ENCODE peak calls at places on chromosomes 11 and 22, in five cellular contexts. O is activated CD4-positive, CD25-positive, alpha-beta regulatory T cell; X is OCI-LY7; E is GM10248; D is activated naive CD8-positive, alpha-beta T cell treated with anti-CD3 and anti-CD28 coated beads for 36 hours. U is an unnamed sample.

GRCh38 chr11:70650075-70650909 is 252.0 kb downstream of the CTTN start:
- DNase-seq in X (peak), O (no peak), D (peak), E (peak), U (peak)

GRCh38 chr11:46001427-46002049 is 79.1 kb downstream of the LARGE2 start:
- DNase-seq in O (no peak), D (no peak), X (no peak), E (no peak), U (no peak)

GRCh38 chr11:2520736-2521035 is 75.9 kb downstream of the KCNQ1 start:
- DNase-seq in E (no peak), D (no peak), X (no peak), O (no peak), U (no peak)

GRCh38 chr22:48658871-48659270 is 1168.8 kb downstream of the BRD1 start:
- DNase-seq in X (no peak), O (no peak), D (no peak), E (no peak), U (no peak)

GRCh38 chr22:29041408-29041807 is 20.2 kb downstream of the C22orf31 start:
- DNase-seq in E (no peak), O (no peak), D (no peak), X (no peak), U (no peak)

GRCh38 chr11:30131535-30131934 is 99.3 kb upstream of the FSHB start:
- DNase-seq in O (no peak), D (no peak), E (no peak), X (no peak), U (no peak)

GRCh38 chr11:10807629-10808552 is 835 bp downstream of the EIF4G2 start:
- DNase-seq in D (peak), E (peak), X (peak), O (peak), U (peak)

GRCh38 chr22:17638182-17638431 is 450 bp upstream of the BCL2L13 start:
- DNase-seq in E (no peak), X (peak), O (no peak), D (no peak), U (no peak)

GRCh38 chr11:66457826-66458225 is 8.9 kb upstream of the PELI3 start:
- DNase-seq in X (peak), E (no peak), D (no peak), O (no peak), U (no peak)

GRCh38 chr22:48923165-48923875 is 904.4 kb downstream of the BRD1 start:
- DNase-seq in O (no peak), D (no peak), X (no peak), E (no peak), U (no peak)

GRCh38 chr11:64100345-64100744 is 64.6 kb downstream of the FLRT1 start:
- DNase-seq in D (no peak), E (peak), X (peak), O (no peak), U (no peak)

GRCh38 chr22:29156507-29156906 is 49.2 kb upstream of the EMID1 start:
- DNase-seq in E (peak), D (no peak), X (no peak), O (no peak), U (no peak)

GRCh38 chr11:96130061-96130460 is 206.2 kb upstream of the MTMR2 start:
- DNase-seq in E (no peak), D (no peak), X (no peak), O (no peak), U (no peak)

GRCh38 chr22:36822581-36822980 is 5.7 kb upstream of the PVALB start:
- DNase-seq in O (no peak), D (no peak), E (no peak), X (no peak), U (no peak)

GRCh38 chr11:73680687-73681086 is 34.3 kb downstream of the PLEKHB1 start:
- DNase-seq in E (no peak), O (no peak), D (no peak), X (no peak), U (no peak)

GRCh38 chr11:9158898-9159391 is 67.5 kb upstream of the SCUBE2 start:
- DNase-seq in O (no peak), D (no peak), E (no peak), X (no peak), U (no peak)

GRCh38 chr22:36443198-36443770 is 38.2 kb downstream of the TXN2 start:
- DNase-seq in X (peak), E (no peak), D (no peak), O (no peak), U (no peak)

GRCh38 chr11:2530131-2530854 is 85.5 kb downstream of the KCNQ1 start:
- DNase-seq in X (no peak), O (no peak), E (no peak), D (no peak), U (no peak)

GRCh38 chr11:101863361-101863760 is 51.4 kb upstream of the CEP126 start:
- DNase-seq in E (no peak), X (no peak), D (no peak), O (no peak), U (no peak)

GRCh38 chr11:120564573-120565301 is 53.2 kb downstream of the GRIK4 start:
- DNase-seq in X (no peak), E (peak), D (peak), O (no peak), U (peak)

GRCh38 chr11:100687032-100687629 is at the start of gene ARHGAP42:
- DNase-seq in D (peak), E (peak), O (no peak), X (no peak), U (peak)

GRCh38 chr22:32660292-32660691 is 141.2 kb upstream of the TIMP3 start:
- DNase-seq in D (peak), E (peak), O (peak), X (peak), U (peak)

GRCh38 chr11:61596539-61596938 is 15.7 kb upstream of the SYT7 start:
- DNase-seq in X (no peak), E (no peak), D (no peak), O (no peak), U (no peak)

GRCh38 chr11:60854140-60854846 is 1.5 kb downstream of the PTGDR2 start:
- DNase-seq in E (no peak), D (no peak), O (no peak), X (no peak), U (no peak)

GRCh38 chr11:14894657-14895598 is 2.9 kb upstream of the CYP2R1 start:
- DNase-seq in D (peak), E (no peak), X (peak), O (no peak), U (no peak)

GRCh38 chr11:3609416-3610265 is 32.2 kb downstream of the ART5 start:
- DNase-seq in D (peak), O (no peak), X (peak), E (peak), U (peak)

GRCh38 chr22:31250740-31251330 is 38.7 kb downstream of the LIMK2 start:
- DNase-seq in O (no peak), X (no peak), E (no peak), D (no peak), U (no peak)

GRCh38 chr11:19767691-19768151 is 55.1 kb downstream of the NAV2 start:
- DNase-seq in O (no peak), E (no peak), X (no peak), D (no peak), U (no peak)